ENCODE peak calls at places on chromosomes 3 and 15, in ten cellular contexts. I is activated T-helper 1 cell treated with anti-CD3 and anti-CD28 coated beads, Interleukin-12 subunit alpha, Interleukin-12 subunit beta, Interleukin-2, Interleukin-4 antibody, amounts not matched to agents 30 ng/mL and 10 ng/mL and 1 ng/mL, durations not matched to agents 14 hours and 24 hours and 36 hours; B is SK-N-DZ; R is A172; W is RPMI8226; D is NCI-H2171 treated with DMSO at 0.1 percent for 48 hours; G is activated naive CD8-positive, alpha-beta T cell treated with anti-CD3 and anti-CD28 coated beads for 36 hours; Q is AG04450; O is lung; H is ACHN. X is an unnamed sample.

GRCh38 chr3:9795212-9795611 is 2.3 kb downstream of the ARPC4 start:
- DNase-seq in I (no peak), B (no peak), R (no peak), W (no peak), D (no peak), G (no peak), Q (no peak), O (no peak), H (no peak), X (no peak)

GRCh38 chr3:159829056-159829995 is 159.3 kb upstream of the IL12A start:
- DNase-seq in I (no peak), B (no peak), R (peak), W (peak), D (peak), G (no peak), Q (no peak), O (peak), H (no peak), X (peak)

GRCh38 chr3:55897573-55898224 is 410.6 kb upstream of the WNT5A start:
- DNase-seq in I (no peak), B (peak), R (peak), W (no peak), D (peak), G (no peak), Q (no peak), O (no peak), H (peak), X (no peak)

GRCh38 chr15:85402195-85402921 is 22.0 kb downstream of the AKAP13 start:
- DNase-seq in I (no peak), B (no peak), R (no peak), W (no peak), D (peak), G (no peak), Q (peak), O (no peak), H (no peak), X (no peak)

GRCh38 chr3:148191966-148192365 is 505.7 kb upstream of the AGTR1 start:
- DNase-seq in I (no peak), B (no peak), R (no peak), W (no peak), D (no peak), G (no peak), Q (no peak), O (no peak), H (no peak), X (no peak)

GRCh38 chr3:141388823-141389617 is 20.7 kb downstream of the ZBTB38 start:
- DNase-seq in I (no peak), B (no peak), R (no peak), W (peak), D (no peak), G (no peak), Q (no peak), O (no peak), H (no peak), X (no peak)

GRCh38 chr15:63022663-63023062 is 19.9 kb upstream of the TPM1 start:
- DNase-seq in I (no peak), B (no peak), R (no peak), W (no peak), D (no peak), G (no peak), Q (no peak), O (no peak), H (no peak), X (no peak)

GRCh38 chr3:5278666-5279065 is 91.2 kb downstream of the EDEM1 start:
- DNase-seq in I (no peak), B (no peak), R (no peak), W (no peak), D (no peak), G (no peak), Q (no peak), O (no peak), H (no peak), X (no peak)

GRCh38 chr3:62238431-62238830 is 134.9 kb downstream of the FEZF2 start:
- DNase-seq in I (no peak), B (no peak), R (no peak), W (no peak), D (no peak), G (no peak), Q (no peak), O (no peak), H (no peak), X (no peak)

GRCh38 chr3:185561958-185562357 is 9.6 kb upstream of the LIPH start:
- DNase-seq in I (no peak), B (no peak), R (no peak), W (no peak), D (no peak), G (no peak), Q (no peak), O (peak), H (no peak), X (no peak)

GRCh38 chr3:111758642-111759041 is 100.4 kb upstream of the PHLDB2 start:
- DNase-seq in I (no peak), B (no peak), R (peak), W (no peak), D (no peak), G (no peak), Q (no peak), O (no peak), H (no peak), X (no peak)

GRCh38 chr3:64186667-64187064 is 38.6 kb downstream of the PRICKLE2 start:
- DNase-seq in I (no peak), B (no peak), R (no peak), W (no peak), D (no peak), G (no peak), Q (no peak), O (no peak), H (no peak), X (no peak)

GRCh38 chr15:62453356-62453755 is 288.3 kb upstream of the C2CD4B start:
- DNase-seq in I (no peak), B (no peak), R (peak), W (peak), D (peak), G (no peak), Q (no peak), O (no peak), H (no peak), X (no peak)

X was measured in HS-27A.